ENCODE peak calls at places on chromosome 15, in four cellular contexts. E, J, W and X are unnamed samples.

GRCh38 chr15:63896336-63897115 is 62.8 kb upstream of the HERC1 start:
- DNase-seq in E (no peak), J (peak; percentile 81), W (no peak), X (peak; percentile 60)

GRCh38 chr15:85485956-85486567 is 105.7 kb downstream of the AKAP13 start:
- DNase-seq in E (peak; percentile 54), J (peak; percentile 81), W (peak; percentile 69), X (peak; percentile 91)

GRCh38 chr15:89412906-89413411 is 78.3 kb upstream of the POLG start:
- DNase-seq in E (no peak), J (no peak), W (no peak), X (no peak)

GRCh38 chr15:63349156-63349555 is 32.5 kb downstream of the CA12 start:
- DNase-seq in E (no peak), J (no peak), W (no peak), X (no peak)

GRCh38 chr15:64383760-64384159 is 2.5 kb upstream of the PCLAF start:
- DNase-seq in E (no peak), J (no peak), W (no peak), X (no peak)

GRCh38 chr15:22811640-22812039 is 25.2 kb downstream of the NIPA1 start:
- DNase-seq in E (peak; percentile 64), J (peak; percentile 12), W (no peak), X (peak; percentile 67)

GRCh38 chr15:95131071-95131683 is 899.8 kb downstream of the MCTP2 start:
- DNase-seq in E (no peak), J (no peak), W (no peak), X (no peak)

GRCh38 chr15:68228971-68229385 is 550 bp downstream of the CLN6 start:
- DNase-seq in E (no peak), J (peak; percentile 9), W (no peak), X (peak; percentile 51)

GRCh38 chr15:28981921-28982320 is 96.1 kb downstream of the APBA2 start:
- DNase-seq in E (no peak), J (no peak), W (no peak), X (no peak)

GRCh38 chr15:56919708-56920637 is 1.5 kb downstream of the TCF12 start:
- DNase-seq in E (peak; percentile 61), J (peak; percentile 35), W (peak; percentile 60), X (peak; percentile 79)

GRCh38 chr15:57911247-57911646 is 154.3 kb downstream of the ALDH1A2 start:
- DNase-seq in E (no peak), J (no peak), W (no peak), X (no peak)

GRCh38 chr15:101489236-101489632 is 273 bp downstream of the PCSK6 start:
- DNase-seq in E (no peak), J (no peak), W (peak; percentile 59), X (peak; percentile 67)

GRCh38 chr15:99953886-99954285 is 220.6 kb upstream of the LYSMD4 start:
- DNase-seq in E (no peak), J (no peak), W (peak; percentile 16), X (no peak)

GRCh38 chr15:38251726-38252480 is 733 bp upstream of the SPRED1 start:
- DNase-seq in E (peak; percentile 95), J (peak; percentile 99), W (peak; percentile 88), X (peak; percentile 99)

GRCh38 chr15:89486726-89487050 is 9.7 kb downstream of the RHCG start:
- DNase-seq in E (peak; percentile 79), J (no peak), W (peak; percentile 77), X (peak; percentile 31)

GRCh38 chr15:50816191-50816590 is 50.7 kb upstream of the SPPL2A start:
- DNase-seq in E (no peak), J (no peak), W (no peak), X (peak; percentile 62)

GRCh38 chr15:68652141-68652540 is 73.3 kb downstream of the CORO2B start:
- DNase-seq in E (no peak), J (no peak), W (no peak), X (no peak)

GRCh38 chr15:71072423-71072822 is 42.8 kb upstream of the THSD4 start:
- DNase-seq in E (no peak), J (no peak), W (no peak), X (no peak)

GRCh38 chr15:83282859-83283812 is 1.3 kb downstream of the BNC1 start:
- DNase-seq in E (peak; percentile 53), J (no peak), W (peak; percentile 73), X (peak; percentile 66)

GRCh38 chr15:95401586-95401985 is 928.9 kb upstream of the NR2F2 start:
- DNase-seq in E (no peak), J (peak; percentile 26), W (no peak), X (no peak)

GRCh38 chr15:45638641-45639040 is 3.8 kb downstream of the SQOR start:
- DNase-seq in E (no peak), J (no peak), W (no peak), X (no peak)
- H3K4me2 ChIP-seq in E (no peak overlapping the region), J (no peak overlapping the region), W (no peak overlapping the region), X (no peak overlapping the region)

GRCh38 chr15:91885054-91885453 is 31.5 kb downstream of the SLCO3A1 start:
- DNase-seq in E (peak; percentile 77), J (no peak), W (peak; percentile 49), X (peak; percentile 38)
- H4K5ac ChIP-seq in E (no peak overlapping the region), J (peak overlapping the region; percentile 91), W (no peak overlapping the region), X (no peak overlapping the region)

GRCh38 chr15:72249138-72249825 is 18.3 kb upstream of the PKM start:
- DNase-seq in E (no peak), J (no peak), W (no peak), X (no peak)

GRCh38 chr15:72252663-72253299 is 19.6 kb downstream of the PARP6 start:
- DNase-seq in E (no peak), J (no peak), W (no peak), X (no peak)

GRCh38 chr15:72242775-72243370 is 11.9 kb upstream of the PKM start:
- DNase-seq in E (no peak), J (no peak), W (no peak), X (peak; percentile 98)

DNA sequence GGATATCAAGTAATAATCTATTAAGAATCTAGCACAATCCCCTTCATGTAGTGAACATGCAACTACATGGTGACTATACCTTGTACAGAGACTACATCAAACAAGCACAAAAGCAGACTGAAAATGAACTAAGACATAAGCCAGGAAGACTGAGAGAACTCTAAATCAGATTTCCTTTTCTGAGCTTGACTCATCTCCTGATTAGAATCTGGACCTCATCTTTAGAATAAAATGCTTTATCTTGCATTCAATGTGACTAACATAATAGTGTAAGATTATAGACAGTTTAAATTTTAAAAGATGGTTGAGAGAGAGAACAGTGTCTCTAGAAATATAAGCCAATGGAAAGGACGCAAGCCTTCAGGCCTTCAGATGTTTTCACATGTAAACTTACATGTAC is 17.5 kb upstream of the PKM start:
- DNase-seq in E (no peak), J (no peak), W (no peak), X (no peak)
- H3K4me2 ChIP-seq in E (no peak overlapping the region), J (no peak overlapping the region), W (no peak overlapping the region), X (no peak overlapping the region)

DNA sequence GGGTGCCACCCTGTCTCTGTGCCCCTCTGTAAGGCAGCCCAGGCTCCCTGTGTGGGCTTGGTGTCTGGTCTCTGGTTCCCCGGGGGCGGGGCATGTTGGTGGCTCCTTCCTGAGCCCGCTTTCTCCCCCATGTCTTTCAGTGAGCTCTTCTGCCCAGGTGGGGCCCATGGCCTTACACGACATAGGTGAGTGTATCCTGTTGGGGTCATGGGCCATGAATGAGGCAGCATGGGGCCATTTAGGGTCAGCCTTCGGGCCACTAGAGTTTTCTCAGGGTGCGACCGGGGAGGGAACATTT is 195.1 kb downstream of the UBE3A start:
- DNase-seq in E (peak; percentile 8), J (no peak), W (no peak), X (no peak)
- H4K5ac ChIP-seq in E (no peak overlapping the region), J (no peak overlapping the region), W (no peak overlapping the region), X (no peak overlapping the region)